ENCODE peak calls at places on chromosomes 7 and 10, in four cellular contexts. L is trophoblast cell, B is psoas muscle, R is tibial nerve. E is an unnamed sample.
A peak's percentile ranks its signal among the peaks of the same experiment; 100 is the strongest.

GRCh38 chr7:116777613-116778380 is 84.6 kb upstream of the CAPZA2 start:
- DNase-seq in L (no peak), B (no peak), R (no peak), E (no peak)

GRCh38 chr7:10708447-10708846 is 265.2 kb upstream of the PHF14 start:
- DNase-seq in L (no peak), B (no peak), R (no peak), E (no peak)

GRCh38 chr10:44824607-44825006 is 86.5 kb upstream of the TMEM72 start:
- DNase-seq in L (no peak), B (no peak), R (no peak), E (no peak)

GRCh38 chr7:130152270-130153141 is 52.7 kb downstream of the TMEM209 start:
- DNase-seq in L (no peak), B (no peak), R (no peak), E (no peak)

GRCh38 chr10:10794776-10795175 is 222.9 kb upstream of the CELF2 start:
- DNase-seq in L (no peak), B (no peak), R (no peak), E (no peak)

GRCh38 chr7:2141656-2142055 is 91.1 kb downstream of the MAD1L1 start:
- DNase-seq in L (no peak), B (no peak), R (no peak), E (peak; percentile 37)

GRCh38 chr7:118153551-118154177 is 30.3 kb upstream of the LSM8 start:
- DNase-seq in L (peak; percentile 37), B (no peak), R (peak; percentile 74), E (no peak)

GRCh38 chr10:15621116-15621515 is 98.6 kb downstream of the ITGA8 start:
- DNase-seq in L (no peak), B (no peak), R (no peak), E (no peak)

GRCh38 chr10:69644658-69645295 is 14.7 kb downstream of the FAM241B start:
- DNase-seq in L (peak; percentile 57), B (peak; percentile 42), R (peak; percentile 44), E (peak; percentile 78)

GRCh38 chr10:102523250-102524029 is 19.7 kb downstream of the SUFU start:
- DNase-seq in L (no peak), B (peak; percentile 40), R (no peak), E (peak; percentile 83)

GRCh38 chr10:6036861-6037321 is 25.3 kb downstream of the IL2RA start:
- DNase-seq in L (no peak), B (no peak), R (no peak), E (no peak)

GRCh38 chr10:103276941-103277712 is at the start of gene INA:
- DNase-seq in L (peak; percentile 23), B (no peak), R (no peak), E (no peak)

GRCh38 chr10:96614515-96614914 is 27.7 kb upstream of the TM9SF3 start:
- DNase-seq in L (peak; percentile 41), B (no peak), R (no peak), E (no peak)

GRCh38 chr10:68074404-68074774 is 694 bp downstream of the HERC4 start:
- DNase-seq in L (no peak), B (no peak), R (peak; percentile 20), E (no peak)

GRCh38 chr7:55336540-55336939 is 28.6 kb upstream of the LANCL2 start:
- DNase-seq in L (no peak), B (no peak), R (no peak), E (no peak)

GRCh38 chr7:29193316-29194205 is 1.0 kb upstream of the CHN2 start:
- DNase-seq in L (no peak), B (no peak), R (no peak), E (peak; percentile 48)

GRCh38 chr7:45198986-45199385 is 41.4 kb downstream of the RAMP3 start:
- DNase-seq in L (no peak), B (no peak), R (no peak), E (peak; percentile 25)

GRCh38 chr10:46222364-46222935 is 64.3 kb upstream of the ANTXRL start:
- DNase-seq in L (no peak), B (no peak), R (no peak), E (no peak)

GRCh38 chr7:22338411-22338810 is 18.5 kb downstream of the RAPGEF5 start:
- DNase-seq in L (no peak), B (no peak), R (no peak), E (no peak)

GRCh38 chr7:135239263-135239662 is 5.6 kb downstream of the STRA8 start:
- DNase-seq in L (no peak), B (no peak), R (no peak), E (no peak)

GRCh38 chr7:80098795-80099194 is 35.8 kb upstream of the GNAI1 start:
- DNase-seq in L (no peak), B (no peak), R (no peak), E (no peak)

GRCh38 chr10:95437669-95438068 is 123.5 kb downstream of the SORBS1 start:
- DNase-seq in L (no peak), B (no peak), R (no peak), E (peak; percentile 83)

DNA sequence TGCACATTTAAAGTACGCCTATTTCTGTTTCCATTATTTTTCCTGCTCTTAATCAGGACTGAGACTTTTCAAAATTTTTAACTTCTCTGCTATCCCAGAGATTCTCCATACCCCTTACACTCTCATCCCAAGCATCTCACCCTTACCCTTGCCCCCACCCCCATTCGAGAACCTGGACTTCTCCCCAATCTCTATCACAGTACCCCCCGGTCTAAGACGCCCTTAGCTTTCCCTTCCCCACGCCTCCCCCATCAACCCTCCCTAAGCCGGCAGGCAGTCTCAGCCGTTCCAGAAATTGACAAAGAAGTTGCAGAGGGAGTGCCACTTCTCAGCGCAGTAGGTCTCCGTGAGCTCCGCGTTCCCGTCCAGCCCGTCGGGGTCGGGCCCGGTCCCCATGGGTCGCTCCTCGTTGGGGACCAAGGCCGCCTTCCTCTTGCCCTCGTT is 1.4 kb downstream of the FGFBP3 start:
- DNase-seq in L (no peak), B (no peak), R (no peak), E (peak; percentile 38)
- H3K27ac ChIP-seq in L (no peak overlapping the region), B (peak overlapping the region; percentile 74), R (peak overlapping the region; percentile 80), E (no peak overlapping the region)

DNA sequence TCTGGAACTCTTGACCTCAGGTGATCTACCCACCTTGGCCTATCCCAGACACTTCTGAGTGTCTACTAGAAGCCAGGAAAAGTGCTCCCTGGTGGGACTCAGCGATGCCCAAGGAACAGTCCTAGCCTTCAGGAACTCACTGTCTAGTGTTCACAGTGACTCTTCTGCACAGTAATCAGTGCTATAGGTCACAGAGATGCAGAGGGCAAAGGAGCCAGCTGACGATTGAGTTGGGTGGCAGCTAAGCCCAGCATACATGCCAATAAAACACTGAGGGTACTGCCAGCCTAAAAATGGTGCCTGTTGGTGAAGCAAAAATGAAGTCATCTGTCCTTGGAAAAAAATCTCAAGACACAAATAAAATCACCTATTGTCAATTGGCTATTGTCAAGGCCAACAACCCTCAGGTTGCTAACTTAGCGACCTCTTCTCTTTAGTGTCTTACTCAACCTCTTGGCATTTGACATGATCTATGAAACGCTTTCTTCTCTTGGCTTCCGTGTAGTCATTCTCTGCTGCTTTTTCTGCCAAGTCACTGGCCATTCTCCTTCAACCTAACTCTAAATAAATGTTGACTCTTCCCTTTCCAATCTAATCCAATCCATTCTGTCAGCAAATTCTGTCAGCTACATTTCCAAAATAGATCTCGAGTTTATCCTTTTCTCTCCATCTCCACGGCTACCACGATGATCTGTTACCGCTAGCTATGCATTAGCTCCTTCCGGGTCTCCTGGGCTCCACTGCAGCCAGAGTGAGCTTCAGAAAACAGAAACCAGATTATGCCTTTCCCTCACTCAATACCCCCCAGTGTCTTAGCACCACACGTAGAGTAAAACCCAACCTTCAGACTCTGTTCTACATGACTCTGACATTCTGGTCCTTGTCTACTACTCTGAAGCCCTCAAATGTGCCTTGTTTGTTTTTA is 99.2 kb downstream of the ATXN7L1 start:
- DNase-seq in L (peak; percentile 21), B (no peak), R (no peak), E (no peak)
- H3K4me3 ChIP-seq in L (no peak overlapping the region), B (no peak overlapping the region), R (no peak overlapping the region), E (no peak overlapping the region)

GRCh38 chr7:4207011-4207410 is 475.1 kb upstream of the FOXK1 start:
- DNase-seq in L (no peak), B (no peak), R (no peak), E (no peak)

GRCh38 chr7:4203786-4204185 is 478.3 kb upstream of the FOXK1 start:
- DNase-seq in L (no peak), B (no peak), R (no peak), E (peak; percentile 1)

GRCh38 chr7:4204530-4205165 is 477.4 kb upstream of the FOXK1 start:
- DNase-seq in L (no peak), B (no peak), R (no peak), E (no peak)

GRCh38 chr7:4208086-4208485 is 474.0 kb upstream of the FOXK1 start:
- DNase-seq in L (no peak), B (no peak), R (no peak), E (no peak)

GRCh38 chr7:4205828-4206227 is 476.3 kb upstream of the FOXK1 start:
- DNase-seq in L (no peak), B (no peak), R (no peak), E (no peak)
- H3K9me3 ChIP-seq in L (peaks cover 2% of the 10 kb centered on the region), B (no peaks in the 10 kb centered on the region), R (no peaks in the 10 kb centered on the region), E (no peaks in the 10 kb centered on the region)

DNA sequence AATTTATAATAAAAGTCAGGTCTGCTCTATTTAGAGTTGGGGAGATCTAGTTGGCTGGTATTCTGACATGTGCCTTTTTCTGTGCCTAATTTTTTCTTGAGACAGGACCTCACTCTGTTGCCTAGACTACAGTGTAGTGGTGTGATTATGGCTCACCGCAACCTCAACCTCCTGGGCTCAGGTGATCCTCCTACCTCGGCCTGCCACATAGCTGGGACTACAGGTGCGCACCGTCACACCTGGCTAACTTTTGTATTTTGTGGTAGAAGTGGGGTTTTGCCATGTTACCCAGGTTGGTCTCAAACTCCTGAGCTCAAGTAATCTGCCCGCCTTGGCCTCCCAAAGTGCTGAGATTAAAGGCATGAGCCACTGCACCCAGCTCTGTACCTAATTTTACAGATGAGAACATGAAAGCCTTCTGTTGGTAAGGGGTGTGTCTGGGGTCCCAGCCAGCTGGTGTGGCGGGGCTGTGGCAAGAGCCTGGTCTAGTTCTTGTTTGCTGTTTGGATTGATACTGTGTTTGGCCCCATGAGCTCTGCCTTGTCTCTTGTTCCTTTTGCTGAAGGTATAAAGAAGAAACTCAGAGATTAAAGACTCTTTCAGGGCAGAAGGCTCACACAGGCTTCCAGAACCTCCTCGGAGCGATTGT is 31.4 kb downstream of the POR start:
- DNase-seq in L (no peak), B (no peak), R (no peak), E (peak; percentile 2)
- H3K27ac ChIP-seq in L (no peak overlapping the region), B (peak overlapping the region; percentile 7), R (no peak overlapping the region), E (no peak overlapping the region)

GRCh38 chr7:7688310-7688709 is 30.1 kb downstream of the RPA3 start:
- DNase-seq in L (no peak), B (no peak), R (no peak), E (no peak)
- H3K4me3 ChIP-seq in L (no peak overlapping the region), B (peak overlapping the region; percentile 62), R (no peak overlapping the region), E (peak overlapping the region; percentile 39)

GRCh38 chr7:157898802-157899201 is 562.0 kb downstream of the DNAJB6 start:
- DNase-seq in L (no peak), B (no peak), R (no peak), E (no peak)
- H3K9me3 ChIP-seq in L (peaks cover 17% of the 10 kb centered on the region), B (no peaks in the 10 kb centered on the region), R (no peaks in the 10 kb centered on the region), E (no peaks in the 10 kb centered on the region)

GRCh38 chr7:24971333-24972165 is 8.4 kb downstream of the OSBPL3 start:
- DNase-seq in L (peak; percentile 79), B (peak; percentile 15), R (no peak), E (no peak)
- H3K27ac ChIP-seq in L (peak overlapping the region; percentile 86), B (peak overlapping the region; percentile 17), R (no peak overlapping the region), E (no peak overlapping the region)